ENCODE peak calls at places on chromosomes 11 and 22, in five cellular contexts. B, W, T, E and D are unnamed samples.

GRCh38 chr22:24175160-24175808 is 6.0 kb upstream of the SUSD2 start:
- DNase-seq in B (peak; percentile 45), W (peak; percentile 73), T (peak; percentile 68), E (peak; percentile 31), D (peak; percentile 65)

GRCh38 chr11:64358536-64358906 is 441 bp upstream of the RPS6KA4 start:
- DNase-seq in B (no peak), W (no peak), T (no peak), E (no peak), D (no peak)

GRCh38 chr11:14141676-14142075 is 179.2 kb downstream of the SPON1 start:
- DNase-seq in B (no peak), W (no peak), T (no peak), E (no peak), D (no peak)

GRCh38 chr22:38505595-38506117 is 455 bp downstream of the DDX17 start:
- DNase-seq in B (no peak), W (peak; percentile 23), T (no peak), E (peak; percentile 34), D (peak; percentile 70)

GRCh38 chr22:36362819-36363377 is 24.9 kb downstream of the MYH9 start:
- DNase-seq in B (no peak), W (no peak), T (peak; percentile 60), E (no peak), D (no peak)

GRCh38 chr11:119347242-119347641 is 737 bp upstream of the MFRP start:
- DNase-seq in B (no peak), W (no peak), T (peak; percentile 32), E (no peak), D (no peak)

GRCh38 chr22:46800102-46800857 is 37.8 kb downstream of the TBC1D22A start:
- DNase-seq in B (no peak), W (no peak), T (no peak), E (no peak), D (no peak)

GRCh38 chr11:23353611-23354010 is 493.3 kb upstream of the CCDC179 start:
- DNase-seq in B (no peak), W (no peak), T (no peak), E (no peak), D (no peak)

GRCh38 chr11:70397336-70397982 is 870 bp upstream of the CTTN start:
- DNase-seq in B (peak; percentile 35), W (peak; percentile 14), T (no peak), E (no peak), D (no peak)